ENCODE peak calls at places on chromosome 6, in nine cellular contexts. Z is fibroblast of pulmonary artery, S is coronary artery, J is mucosa of descending colon, I is GM20000, E is nephron progenitor cell, K is transverse colon, F is neural crest cell, O is cardiac muscle cell. L is an unnamed sample.

GRCh38 chr6:45538636-45539035 is 160.9 kb upstream of the SUPT3H start:
- DNase-seq in J (no peak), K (no peak), F (no peak), I (no peak), S (no peak), E (no peak), O (peak; percentile 27), Z (peak; percentile 13), L (no peak)

GRCh38 chr6:107107791-107108190 is 7.5 kb downstream of the BEND3 start:
- DNase-seq in Z (no peak), E (no peak), K (no peak), I (no peak), O (no peak), F (no peak), J (no peak), S (no peak), L (no peak)

GRCh38 chr6:127279815-127280214 is 13.2 kb downstream of the RNF146 start:
- DNase-seq in Z (no peak), I (no peak), J (no peak), F (no peak), K (no peak), S (no peak), O (no peak), E (no peak), L (no peak)

GRCh38 chr6:84033523-84034451 is at the start of gene MRAP2:
- DNase-seq in K (peak; percentile 50), I (peak; percentile 61), E (peak; percentile 78), O (peak; percentile 34), J (peak; percentile 75), Z (peak; percentile 3), F (peak; percentile 35), S (no peak), L (no peak)

GRCh38 chr6:165701564-165702354 is 38.7 kb upstream of the PDE10A start:
- DNase-seq in I (no peak), O (no peak), J (no peak), S (no peak), Z (no peak), F (no peak), E (no peak), K (no peak), L (no peak)

GRCh38 chr6:83511901-83512681 is at the start of gene PRSS35:
- DNase-seq in S (peak; percentile 81), O (peak; percentile 68), J (peak; percentile 62), K (peak; percentile 38), Z (peak; percentile 61), E (peak; percentile 81), F (peak; percentile 67), I (peak; percentile 44), L (peak; percentile 38)

GRCh38 chr6:101585501-101585900 is 192.0 kb downstream of the GRIK2 start:
- DNase-seq in K (no peak), Z (no peak), O (no peak), F (no peak), S (no peak), I (no peak), E (no peak), J (no peak), L (no peak)

GRCh38 chr6:80143312-80143960 is 37.0 kb downstream of the BCKDHB start:
- DNase-seq in E (no peak), J (peak; percentile 34), I (no peak), S (peak; percentile 89), Z (peak; percentile 95), F (no peak), K (peak; percentile 45), O (peak; percentile 94), L (no peak)

GRCh38 chr6:73969982-73970960 is 274.3 kb downstream of the CD109 start:
- DNase-seq in F (no peak), I (no peak), E (peak; percentile 8), O (peak; percentile 79), Z (peak; percentile 72), J (no peak), S (no peak), K (no peak), L (peak; percentile 27)

GRCh38 chr6:4812068-4812467 is 35.9 kb downstream of the CDYL start:
- DNase-seq in J (no peak), O (no peak), K (no peak), Z (peak; percentile 49), E (no peak), S (no peak), I (no peak), F (no peak), L (no peak)

GRCh38 chr6:159745081-159745480 is 16.8 kb upstream of the ACAT2 start:
- DNase-seq in J (no peak), K (no peak), F (no peak), S (no peak), I (no peak), O (no peak), Z (no peak), E (no peak), L (no peak)

GRCh38 chr6:83852528-83853177 is 507 bp upstream of the RIPPLY2 start:
- DNase-seq in O (peak; percentile 5), Z (no peak), K (no peak), F (no peak), E (no peak), S (no peak), J (no peak), I (no peak), L (no peak)

GRCh38 chr6:33578588-33579011 is 1.5 kb downstream of the BAK1 start:
- DNase-seq in J (peak; percentile 79), E (no peak), K (peak; percentile 75), Z (no peak), S (no peak), F (no peak), O (no peak), I (peak; percentile 58), L (peak; percentile 73)

GRCh38 chr6:97322811-97323210 is 39.8 kb upstream of the MMS22L start:
- DNase-seq in J (no peak), F (no peak), S (no peak), E (no peak), Z (no peak), I (no peak), K (no peak), O (no peak), L (no peak)

GRCh38 chr6:129957941-129958898 is 60.2 kb upstream of the L3MBTL3 start:
- DNase-seq in E (no peak), I (no peak), K (no peak), S (no peak), Z (no peak), J (no peak), F (no peak), O (no peak), L (no peak)

GRCh38 chr6:37077459-37078296 is 72.2 kb downstream of the FGD2 start:
- DNase-seq in O (peak; percentile 98), J (peak; percentile 69), K (peak; percentile 64), S (peak; percentile 82), I (no peak), E (peak; percentile 71), F (peak; percentile 14), Z (peak; percentile 93), L (no peak)

DNA sequence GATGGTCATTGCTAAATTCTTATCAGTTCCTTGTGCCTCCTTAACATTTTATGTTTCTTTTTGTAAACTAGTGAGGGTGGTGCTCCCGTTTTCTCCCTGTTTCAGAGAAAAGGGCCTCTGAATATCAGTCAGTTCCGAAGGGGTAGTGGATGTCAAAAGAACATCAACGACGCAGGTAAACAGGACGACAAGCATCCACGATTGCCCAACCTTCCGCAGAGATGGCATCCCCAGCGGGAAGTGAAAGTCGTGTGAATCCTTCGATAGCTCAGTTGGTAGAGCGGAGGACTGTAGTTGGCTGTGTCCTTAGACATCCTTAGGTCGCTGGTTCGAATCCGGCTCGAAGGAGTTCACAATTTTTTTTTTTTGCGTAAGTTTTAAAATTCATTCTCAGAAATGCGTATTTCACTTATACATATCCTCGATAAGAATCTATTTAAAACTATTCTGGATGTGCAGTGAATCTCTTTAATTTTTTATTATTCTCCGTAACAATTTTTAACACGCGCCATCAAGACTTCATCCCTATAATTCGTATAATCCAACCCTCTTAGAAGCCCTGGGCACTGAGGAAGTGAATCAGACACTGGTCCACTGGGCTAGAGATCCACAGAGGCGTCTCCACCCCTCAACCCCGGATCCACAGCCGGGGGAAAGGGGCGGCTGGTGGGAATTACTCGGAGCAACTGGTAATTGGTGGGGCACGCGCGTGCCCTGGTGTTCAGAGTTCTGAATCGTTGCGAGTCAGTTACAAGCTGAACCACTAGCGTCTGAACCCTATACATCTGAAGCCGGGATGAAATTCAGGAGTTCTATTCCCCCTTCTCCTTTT is 27.9 kb upstream of the ABT1 start:
- DNase-seq in J (peak; percentile 98), Z (peak; percentile 96), S (peak; percentile 96), K (peak; percentile 98), I (peak; percentile 82), O (peak; percentile 93), E (peak; percentile 98), F (peak; percentile 98), L (peak; percentile 97)
- TF ChIP-seq CTCF in J (no peak), Z (peak; percentile 29), S (no peak), K (no peak), I (peak; percentile 31), O (peak; percentile 37), E (no peak), F (peak; percentile 46), L (peak; percentile 40)

GRCh38 chr6:66662196-66662595 is 955.2 kb upstream of the EYS start:
- DNase-seq in I (no peak), J (no peak), E (no peak), Z (peak; percentile 69), S (no peak), F (no peak), K (no peak), O (peak; percentile 58), L (no peak)
- TF ChIP-seq CTCF in I (no peak), J (no peak), E (peak; percentile 47), Z (peak; percentile 67), S (no peak), F (peak; percentile 69), K (no peak), O (peak; percentile 63), L (no peak)

GRCh38 chr6:82270791-82271392 is 23.3 kb upstream of the IBTK start:
- DNase-seq in I (peak; percentile 56), F (no peak), J (no peak), S (no peak), K (no peak), O (peak; percentile 60), Z (peak; percentile 60), E (no peak), L (peak; percentile 54)
- TF ChIP-seq CTCF in I (peak; percentile 25), F (peak; percentile 81), J (peak; percentile 9), S (no peak), K (peak; percentile 52), O (peak; percentile 51), Z (peak; percentile 62), E (peak; percentile 59), L (peak; percentile 43)

GRCh38 chr6:89411019-89411268 is 1.1 kb downstream of the RRAGD start:
- DNase-seq in K (no peak), O (no peak), J (no peak), I (no peak), S (no peak), E (no peak), F (no peak), Z (no peak), L (peak; percentile 30)

GRCh38 chr6:89411269-89412070 is 603 bp downstream of the RRAGD start:
- DNase-seq in J (peak; percentile 45), E (peak; percentile 71), O (peak; percentile 12), K (peak; percentile 33), S (peak; percentile 77), Z (no peak), F (peak; percentile 46), I (peak; percentile 74), L (peak; percentile 45)

GRCh38 chr6:89413006-89413400 is 930 bp upstream of the RRAGD start:
- DNase-seq in E (no peak), O (no peak), S (no peak), J (peak; percentile 33), Z (no peak), I (no peak), F (no peak), K (peak; percentile 24), L (no peak)

GRCh38 chr6:89414215-89414614 is 2.1 kb upstream of the RRAGD start:
- DNase-seq in F (no peak), E (no peak), J (no peak), Z (no peak), K (no peak), O (no peak), S (no peak), I (no peak), L (no peak)

GRCh38 chr6:89412071-89413005 is at the start of gene RRAGD:
- DNase-seq in I (peak; percentile 93), E (peak; percentile 72), J (peak; percentile 74), F (peak; percentile 34), O (peak; percentile 12), Z (no peak), S (peak; percentile 80), K (peak; percentile 73), L (peak; percentile 80)
- TF ChIP-seq CTCF in I (no peak), E (no peak), J (no peak), F (no peak), O (no peak), Z (no peak), S (no peak), K (no peak), L (peak; percentile 2)

L was measured in GM12865.